ENCODE peak calls at places on chromosomes 11 and 22, in five cellular contexts. P, R, V, X and A are unnamed samples.

GRCh38 chr22:23180301-23180892 is at the start of gene BCR:
- DNase-seq in P (peak; percentile 29), R (peak; percentile 69), V (peak; percentile 57), X (peak; percentile 51), A (peak; percentile 77)

GRCh38 chr11:96827164-96827563 is 437.4 kb downstream of the JRKL start:
- DNase-seq in P (no peak), R (no peak), V (no peak), X (no peak), A (no peak)

GRCh38 chr11:111586305-111586915 is 15.8 kb upstream of the SIK2 start:
- DNase-seq in P (no peak), R (no peak), V (peak; percentile 56), X (peak; percentile 71), A (peak; percentile 62)

GRCh38 chr11:76152086-76152658 is 54.1 kb downstream of the WNT11 start:
- DNase-seq in P (peak; percentile 50), R (peak; percentile 84), V (peak; percentile 74), X (peak; percentile 93), A (peak; percentile 88)

GRCh38 chr11:119316017-119316728 is 757 bp downstream of the MCAM start:
- DNase-seq in P (no peak), R (peak; percentile 89), V (no peak), X (no peak), A (peak; percentile 36)

GRCh38 chr11:63521896-63522295 is 14.7 kb upstream of the PLAAT4 start:
- DNase-seq in P (no peak), R (no peak), V (no peak), X (no peak), A (no peak)

GRCh38 chr11:125348704-125349635 is 147.1 kb downstream of the FEZ1 start:
- DNase-seq in P (no peak), R (peak; percentile 62), V (peak; percentile 22), X (peak; percentile 75), A (peak; percentile 55)

GRCh38 chr11:2949920-2950319 is 20.7 kb upstream of the PHLDA2 start:
- DNase-seq in P (no peak), R (no peak), V (no peak), X (no peak), A (no peak)

GRCh38 chr11:57288771-57289579 is 35.8 kb downstream of the TNKS1BP1 start:
- DNase-seq in P (no peak), R (no peak), V (peak; percentile 85), X (no peak), A (no peak)

GRCh38 chr11:73236879-73237278 is 18.8 kb downstream of the P2RY2 start:
- DNase-seq in P (no peak), R (peak; percentile 16), V (no peak), X (peak; percentile 50), A (peak; percentile 55)

GRCh38 chr11:88064097-88064705 is 111.0 kb downstream of the RAB38 start:
- DNase-seq in P (no peak), R (no peak), V (no peak), X (no peak), A (no peak)

GRCh38 chr22:28244760-28245159 is 325.7 kb upstream of the PITPNB start:
- DNase-seq in P (no peak), R (no peak), V (no peak), X (no peak), A (no peak)

GRCh38 chr11:36130401-36130800 is 158.8 kb downstream of the COMMD9 start:
- DNase-seq in P (no peak), R (no peak), V (no peak), X (no peak), A (no peak)

GRCh38 chr11:78708388-78708787 is 133.7 kb upstream of the NARS2 start:
- DNase-seq in P (no peak), R (no peak), V (peak; percentile 20), X (no peak), A (no peak)

GRCh38 chr22:37198290-37199102 is 10.4 kb upstream of the C1QTNF6 start:
- DNase-seq in P (peak; percentile 88), R (peak; percentile 86), V (peak; percentile 68), X (peak; percentile 91), A (peak; percentile 92)

GRCh38 chr11:17063171-17064002 is 14.1 kb downstream of the RPS13 start:
- DNase-seq in P (no peak), R (peak; percentile 66), V (peak; percentile 35), X (peak; percentile 42), A (peak; percentile 70)

GRCh38 chr11:89625171-89625570 is 84.9 kb upstream of the TRIM77 start:
- DNase-seq in P (no peak), R (no peak), V (no peak), X (no peak), A (no peak)

GRCh38 chr11:93330446-93330984 is at the start of gene DEUP1:
- DNase-seq in P (no peak), R (peak; percentile 4), V (peak; percentile 0), X (no peak), A (peak; percentile 35)

GRCh38 chr11:20274031-20274430 is 89.5 kb upstream of the HTATIP2 start:
- DNase-seq in P (no peak), R (no peak), V (no peak), X (no peak), A (no peak)

GRCh38 chr22:45999379-45999971 is 22.5 kb upstream of the WNT7B start:
- DNase-seq in P (no peak), R (no peak), V (no peak), X (no peak), A (no peak)

GRCh38 chr11:36091256-36091811 is 147.5 kb downstream of the LDLRAD3 start:
- DNase-seq in P (no peak), R (no peak), V (no peak), X (no peak), A (no peak)

GRCh38 chr11:117912497-117912896 is 16.7 kb downstream of the TMPRSS13 start:
- DNase-seq in P (no peak), R (no peak), V (no peak), X (no peak), A (peak; percentile 13)

GRCh38 chr11:133040289-133040893 is 491.9 kb downstream of the OPCML start:
- DNase-seq in P (no peak), R (no peak), V (peak; percentile 78), X (no peak), A (no peak)

GRCh38 chr11:132874638-132875037 is 657.7 kb downstream of the OPCML start:
- DNase-seq in P (no peak), R (no peak), V (peak; percentile 87), X (no peak), A (no peak)

GRCh38 chr11:122138759-122139594 is 23.0 kb upstream of the BLID start:
- DNase-seq in P (no peak), R (no peak), V (no peak), X (no peak), A (no peak)

GRCh38 chr11:8768625-8769333 is 86.2 kb downstream of the RPL27A start:
- DNase-seq in P (no peak), R (no peak), V (peak; percentile 91), X (no peak), A (no peak)

GRCh38 chr22:19825904-19826618 is 28.6 kb downstream of the GNB1L start:
- DNase-seq in P (no peak), R (no peak), V (no peak), X (no peak), A (no peak)

GRCh38 chr22:35564975-35565867 is 24.6 kb downstream of the RASD2 start:
- DNase-seq in P (no peak), R (no peak), V (peak; percentile 72), X (no peak), A (no peak)

GRCh38 chr22:39457546-39458442 is 982 bp downstream of the MGAT3 start:
- DNase-seq in P (no peak), R (peak; percentile 33), V (no peak), X (no peak), A (no peak)

GRCh38 chr11:75350743-75351540 is 519 bp downstream of the ARRB1 start:
- DNase-seq in P (no peak), R (peak; percentile 56), V (peak; percentile 46), X (no peak), A (peak; percentile 46)

GRCh38 chr11:125592305-125593112 is at the start of gene STT3A:
- DNase-seq in P (peak; percentile 95), R (peak; percentile 99), V (peak; percentile 100), X (peak; percentile 99), A (peak; percentile 98)

GRCh38 chr22:37275134-37275533 is 7.2 kb upstream of the CYTH4 start:
- DNase-seq in P (no peak), R (no peak), V (no peak), X (no peak), A (no peak)

GRCh38 chr11:35622070-35622469 is 3.8 kb downstream of the FJX1 start:
- DNase-seq in P (no peak), R (no peak), V (peak; percentile 91), X (no peak), A (no peak)

GRCh38 chr22:45602824-45603301 is 68.8 kb upstream of the ATXN10 start:
- DNase-seq in P (no peak), R (no peak), V (peak; percentile 89), X (no peak), A (no peak)

GRCh38 chr11:93827347-93827746 is 23.1 kb downstream of the VSTM5 start:
- DNase-seq in P (no peak), R (no peak), V (no peak), X (no peak), A (no peak)